ENCODE peak calls at places on chromosomes 11 and 22, in nine cellular contexts. X, Y, R, W, Q, D, J, O and N are unnamed samples. For H3K4me1, the result is how much of the 10 kb centered on the place peaks cover.

GRCh38 chr11:78946945-78947914 is 372.6 kb upstream of the NARS2 start:
- DNase-seq in J (no peak), D (no peak), X (no peak), Y (no peak), R (no peak), W (no peak), Q (no peak), O (no peak), N (no peak)

GRCh38 chr11:126702987-126703386 is 297.6 kb downstream of the KIRREL3 start:
- DNase-seq in W (no peak), D (no peak), Y (no peak), Q (no peak), O (peak), J (no peak), R (no peak), X (no peak), N (peak)

GRCh38 chr22:24588756-24589481 is 4.0 kb downstream of the LRRC75B start:
- DNase-seq in W (no peak), Y (no peak), D (no peak), X (no peak), Q (no peak), R (no peak), O (no peak), J (no peak), N (no peak)

GRCh38 chr11:134224710-134225662 is 515 bp downstream of the VPS26B start:
- DNase-seq in O (peak), D (peak), X (peak), Q (peak), W (no peak), Y (peak), J (peak), R (peak), N (peak)

GRCh38 chr11:61756452-61757212 is 4.2 kb downstream of the MYRF start:
- DNase-seq in R (peak), W (no peak), Q (no peak), O (no peak), X (no peak), D (no peak), J (peak), Y (no peak), N (no peak)

GRCh38 chr11:46237248-46238077 is 40.0 kb upstream of the CREB3L1 start:
- DNase-seq in R (peak), O (peak), Y (peak), X (peak), Q (peak), J (peak), W (peak), D (peak), N (peak)

GRCh38 chr22:44889233-44889878 is 120.4 kb downstream of the PHF21B start:
- DNase-seq in Y (no peak), J (no peak), X (no peak), D (peak), R (peak), Q (no peak), O (no peak), W (no peak), N (no peak)

GRCh38 chr11:115213007-115213406 is 291.2 kb downstream of the CADM1 start:
- DNase-seq in O (no peak), J (no peak), R (no peak), D (peak), W (no peak), Q (no peak), X (no peak), Y (no peak), N (no peak)

GRCh38 chr11:45110562-45110961 is 35.9 kb upstream of the PRDM11 start:
- DNase-seq in W (no peak), D (peak), J (peak), Y (no peak), Q (no peak), X (peak), O (no peak), R (no peak), N (peak)

GRCh38 chr11:92886243-92886905 is 83.1 kb upstream of the MTNR1B start:
- DNase-seq in X (no peak), R (no peak), J (no peak), W (no peak), D (peak), Y (no peak), Q (no peak), O (no peak), N (no peak)

GRCh38 chr22:47027766-47028165 is 265.3 kb downstream of the TBC1D22A start:
- DNase-seq in O (peak), J (no peak), Y (no peak), D (no peak), R (no peak), X (no peak), W (peak), Q (peak), N (no peak)

GRCh38 chr11:91820709-91821108 is 403.9 kb upstream of the FAT3 start:
- DNase-seq in O (no peak), Y (no peak), X (no peak), D (no peak), R (no peak), J (no peak), Q (no peak), W (no peak), N (no peak)

GRCh38 chr11:58577441-58578135 is 1.3 kb upstream of the ZFP91 start:
- DNase-seq in Y (peak), Q (peak), X (peak), D (no peak), W (no peak), O (peak), J (peak), R (peak), N (peak)

GRCh38 chr22:20983081-20983745 is 1.1 kb downstream of the LZTR1 start:
- DNase-seq in Q (no peak), O (no peak), J (no peak), W (no peak), Y (no peak), X (no peak), R (no peak), D (no peak), N (no peak)

GRCh38 chr11:43943357-43943930 is 1.0 kb downstream of the C11orf96 start:
- DNase-seq in Y (peak), O (no peak), W (no peak), Q (no peak), J (no peak), R (no peak), D (peak), X (no peak), N (no peak)

GRCh38 chr11:31529701-31530100 is 20.1 kb downstream of the ELP4 start:
- DNase-seq in W (no peak), Y (no peak), R (no peak), X (no peak), J (no peak), Q (no peak), O (no peak), D (no peak), N (no peak)

GRCh38 chr11:116109228-116109627 is 605.0 kb upstream of the CADM1 start:
- DNase-seq in Y (no peak), Q (no peak), O (peak), R (no peak), J (no peak), X (no peak), W (no peak), D (peak), N (no peak)

GRCh38 chr11:132073787-132074186 is 703.4 kb downstream of the NTM start:
- DNase-seq in D (no peak), O (no peak), J (no peak), X (no peak), W (no peak), Q (no peak), Y (no peak), R (no peak), N (no peak)

GRCh38 chr22:24516301-24516737 is 21.2 kb downstream of the UPB1 start:
- DNase-seq in W (no peak), X (no peak), O (no peak), D (no peak), Q (no peak), J (no peak), Y (no peak), R (no peak), N (no peak)

GRCh38 chr22:40462195-40462988 is 92.0 kb downstream of the SGSM3 start:
- DNase-seq in J (no peak), X (no peak), W (no peak), Q (no peak), Y (no peak), R (no peak), O (no peak), D (no peak), N (no peak)

GRCh38 chr11:74011360-74012071 is 2.6 kb upstream of the UCP3 start:
- DNase-seq in Y (no peak), J (no peak), R (peak), Q (no peak), X (peak), D (no peak), W (no peak), O (no peak), N (no peak)

GRCh38 chr22:46035742-46036557 is 59.0 kb upstream of the WNT7B start:
- DNase-seq in X (peak), D (peak), O (peak), W (peak), Q (peak), J (peak), Y (peak), R (peak), N (peak)

GRCh38 chr22:21629262-21630149 is at the start of gene YDJC:
- DNase-seq in W (peak), Q (peak), Y (peak), D (peak), O (peak), R (peak), X (peak), J (peak), N (peak)

GRCh38 chr11:79039122-79039521 is 401.7 kb downstream of the TENM4 start:
- DNase-seq in J (no peak), Q (no peak), D (peak), R (no peak), O (no peak), W (no peak), X (no peak), Y (no peak), N (no peak)

GRCh38 chr11:103889679-103890078 is 146.8 kb upstream of the DDI1 start:
- DNase-seq in D (no peak), O (no peak), R (no peak), Y (no peak), Q (no peak), J (no peak), W (no peak), X (no peak), N (no peak)

GRCh38 chr22:23279781-23280180 is 99.5 kb downstream of the BCR start:
- DNase-seq in R (no peak), D (no peak), Y (no peak), Q (no peak), W (no peak), J (no peak), X (no peak), O (no peak), N (peak)

GRCh38 chr11:62791501-62792192 is at the start of gene TMEM223:
- DNase-seq in Y (peak), D (peak), X (peak), Q (peak), J (peak), W (peak), R (peak), O (peak), N (peak)

GRCh38 chr11:103942646-103943045 is 93.8 kb upstream of the DDI1 start:
- DNase-seq in W (no peak), Q (no peak), R (no peak), X (no peak), D (no peak), Y (no peak), O (no peak), J (no peak), N (no peak)

GRCh38 chr11:74949748-74950127 is 672 bp downstream of the SPCS2 start:
- DNase-seq in Y (no peak), W (no peak), Q (no peak), R (no peak), J (no peak), O (no peak), D (no peak), X (no peak), N (no peak)

GRCh38 chr11:72114570-72114969 is 2.1 kb upstream of the ANAPC15 start:
- DNase-seq in Q (no peak), Y (no peak), R (no peak), X (no peak), J (no peak), W (no peak), O (no peak), D (no peak), N (no peak)

GRCh38 chr11:38791346-38791961 is 2193.4 kb upstream of the RAG2 start:
- DNase-seq in Y (no peak), O (no peak), R (peak), W (no peak), X (no peak), D (peak), Q (no peak), J (no peak), N (no peak)

GRCh38 chr11:106608677-106609076 is 409.6 kb downstream of the GUCY1A2 start:
- DNase-seq in Q (no peak), Y (no peak), D (no peak), X (no peak), R (no peak), J (no peak), W (no peak), O (no peak), N (no peak)

DNA sequence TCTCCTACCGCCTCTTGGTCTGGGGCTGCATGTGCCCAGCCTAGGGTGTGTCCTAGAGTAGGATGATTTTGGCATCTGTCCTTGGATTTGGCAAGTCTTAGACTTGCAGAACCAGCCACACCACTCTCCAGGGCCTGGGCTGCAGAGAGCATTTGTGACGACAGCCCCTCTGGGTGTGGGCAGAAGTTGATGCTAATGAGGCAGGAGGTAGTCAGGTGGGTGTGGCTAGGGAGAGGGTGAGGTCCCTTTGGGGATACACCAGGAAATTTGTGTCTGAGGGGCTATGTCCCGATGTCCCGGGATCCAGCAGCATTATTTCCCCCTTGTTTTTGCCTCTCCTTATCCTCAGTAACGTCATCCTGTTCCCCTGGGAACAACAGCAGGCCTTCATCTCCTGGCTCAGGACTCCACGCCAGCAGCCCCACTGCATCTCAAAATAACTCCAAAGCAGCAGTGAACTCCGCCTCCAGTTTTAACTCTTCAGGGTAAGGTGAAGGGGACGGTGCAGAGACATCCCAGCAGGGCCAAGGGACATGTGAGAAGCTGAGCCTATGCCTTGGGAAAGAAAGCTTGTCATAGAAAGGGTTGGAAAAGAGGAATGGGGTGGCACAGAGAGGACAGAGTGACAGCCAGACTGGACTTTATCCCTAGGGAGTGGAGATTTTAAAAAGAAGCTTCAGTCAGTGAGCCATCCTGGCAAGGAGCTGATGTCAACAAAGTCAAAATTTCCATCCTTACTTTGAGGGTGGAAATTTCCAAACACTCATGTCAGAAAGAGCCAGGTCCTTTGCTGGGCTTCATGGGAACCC is 8.0 kb upstream of the TLCD5 start:
- DNase-seq in O (peak), Y (peak), X (no peak), R (no peak), W (peak), D (peak), J (peak), Q (peak), N (peak)
- H3K27ac ChIP-seq in O (peak), Y (no peak), X (no peak), R (no peak), W (no peak), D (no peak), J (peak), Q (peak), N (peak)

DNA sequence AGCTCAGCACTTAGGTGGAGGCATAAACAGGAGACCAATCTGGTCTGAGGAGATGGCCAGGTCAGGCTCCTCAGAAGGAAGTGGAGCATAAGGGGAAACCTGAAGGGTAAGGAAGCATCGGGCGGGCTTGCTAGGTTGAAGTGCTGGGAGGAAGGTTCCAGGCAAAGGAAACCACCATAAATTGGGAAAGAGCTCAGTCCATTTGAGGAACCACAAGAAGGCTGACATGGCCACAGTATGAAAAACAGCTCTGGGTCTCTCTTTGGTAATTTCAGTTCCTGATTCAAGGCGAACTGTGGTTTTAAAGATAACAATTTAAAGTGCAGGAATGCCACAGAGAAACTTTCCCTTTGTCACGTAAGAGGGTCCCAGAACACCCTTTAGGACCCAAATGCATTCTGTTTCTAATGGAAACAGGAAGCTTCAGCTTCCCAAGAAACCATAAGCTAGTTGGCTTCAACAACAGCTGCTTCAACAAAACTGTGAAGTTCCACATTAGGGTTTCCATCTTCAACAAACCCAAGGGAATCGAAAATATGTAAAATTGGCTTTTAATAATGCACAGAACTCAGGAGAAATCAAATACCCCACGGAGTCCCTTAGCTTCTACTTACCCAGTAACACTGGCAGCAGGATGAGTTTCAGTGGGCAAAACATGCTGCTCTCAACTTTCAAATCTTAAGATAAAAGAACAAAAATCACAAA is 10.4 kb downstream of the JAML start:
- DNase-seq in D (no peak), O (peak), J (no peak), Q (peak), W (no peak), X (no peak), Y (peak), R (no peak), N (peak)
- H3K4me3 ChIP-seq in D (no peak), O (no peak), J (no peak), Q (no peak), W (no peak), X (no peak), Y (no peak), R (no peak), N (no peak)

GRCh38 chr11:121933694-121934093 is 182.3 kb downstream of the BLID start:
- DNase-seq in D (no peak), O (no peak), J (no peak), X (no peak), Q (no peak), W (no peak), Y (no peak), R (no peak), N (no peak)
- H3K4me1 ChIP-seq in D (under half), O (under half), J (under half), X (under half), Q (under half), W (under half), Y (under half), R (under half), N (under half)

GRCh38 chr11:36451045-36451444 is 59.0 kb downstream of the TRAF6 start:
- DNase-seq in R (no peak), J (no peak), X (no peak), O (no peak), Y (no peak), W (no peak), D (no peak), Q (no peak), N (no peak)
- H3K27ac ChIP-seq in R (no peak), J (no peak), X (no peak), O (no peak), Y (no peak), W (no peak), D (no peak), Q (no peak), N (no peak)

DNA sequence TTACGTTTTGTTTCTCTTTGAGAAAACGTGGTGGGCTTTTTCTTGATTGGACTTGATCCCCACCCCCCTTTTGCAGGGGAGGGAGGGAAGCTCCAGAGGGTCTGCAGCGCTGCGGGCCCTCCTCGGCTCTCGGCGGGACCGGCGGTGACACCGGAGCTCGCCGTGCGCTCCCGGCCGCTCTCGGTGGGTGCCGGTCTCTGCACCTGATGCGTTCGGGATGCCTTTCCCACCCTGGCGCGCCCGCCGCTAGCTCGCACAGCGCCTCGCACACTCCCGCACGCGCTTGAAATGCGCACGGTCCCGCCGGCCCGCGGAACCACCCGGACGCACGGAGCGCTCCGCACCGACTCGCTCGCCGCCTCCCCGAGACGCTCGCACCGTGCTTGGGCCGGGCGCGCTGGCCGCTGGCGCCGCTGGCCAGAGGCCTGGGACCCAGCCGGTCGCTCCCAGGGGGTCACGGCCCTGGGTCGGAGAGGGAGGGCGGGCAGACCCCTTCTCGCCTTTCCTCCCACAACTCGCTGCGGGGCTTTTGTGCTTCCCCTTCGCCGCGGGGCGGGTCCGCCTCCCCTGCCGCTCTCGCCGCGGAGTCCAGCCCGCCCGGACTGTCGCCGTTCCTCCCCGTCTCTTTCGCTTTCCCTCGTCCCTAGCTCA is 1.0 kb downstream of the ZBTB16 start:
- DNase-seq in J (peak), Q (peak), D (peak), R (no peak), X (peak), W (no peak), O (peak), Y (peak), N (peak)
- H3K4me3 ChIP-seq in J (peak), Q (peak), D (peak), R (peak), X (peak), W (peak), O (peak), Y (peak), N (peak)